ENCODE peak calls at places on chromosomes 4 and X, in ten cellular contexts. J is H9; G is colonic mucosa; U is mesenchymal stem cell; Q is tibial artery; B is tibial nerve; O is heart right ventricle; I is upper lobe of right lung; P is GM23248; F is CD8-positive, alpha-beta memory T cell. T is an unnamed sample. For H3K27me3, the result is how much of the 10 kb centered on the place peaks cover.

GRCh38 chrX:8345473-8345872 is 119.2 kb upstream of the VCX3B start:
- DNase-seq in O (no peak), B (no peak), U (no peak), Q (no peak), G (no peak), J (no peak), P (no peak), F (no peak), I (no peak), T (no peak)

GRCh38 chrX:153413731-153414130 is 2.5 kb downstream of the ZFP92 start:
- DNase-seq in O (no peak), U (no peak), B (no peak), Q (no peak), P (no peak), I (no peak), J (no peak), G (no peak), F (no peak), T (no peak)

GRCh38 chr4:182569561-182569960 is 326.4 kb downstream of the TENM3 start:
- DNase-seq in U (no peak), G (no peak), O (no peak), P (no peak), F (no peak), I (no peak), J (no peak), B (no peak), Q (no peak), T (no peak)

GRCh38 chrX:56130436-56130835 is 101.7 kb upstream of the KLF8 start:
- DNase-seq in P (no peak), I (no peak), O (no peak), U (no peak), Q (no peak), J (no peak), G (no peak), F (no peak), B (no peak), T (no peak)

GRCh38 chr4:106095408-106095807 is 200.1 kb downstream of the NPNT start:
- DNase-seq in J (no peak), Q (no peak), G (no peak), O (no peak), F (no peak), U (peak), P (no peak), I (no peak), B (no peak), T (no peak)

GRCh38 chr4:41331224-41331623 is 74.5 kb downstream of the UCHL1 start:
- DNase-seq in G (no peak), P (no peak), I (no peak), O (no peak), Q (no peak), U (peak), B (no peak), F (no peak), J (no peak), T (no peak)

GRCh38 chrX:153632612-153632980 is 14.4 kb upstream of the DUSP9 start:
- DNase-seq in J (no peak), F (no peak), I (no peak), Q (no peak), P (no peak), B (no peak), G (no peak), U (no peak), O (no peak), T (no peak)

GRCh38 chrX:80285131-80285773 is 135.0 kb upstream of the TENT5D start:
- DNase-seq in U (peak), F (no peak), G (peak), P (peak), Q (no peak), B (no peak), O (no peak), I (no peak), J (peak), T (peak)

GRCh38 chr4:173494013-173494970 is 35.7 kb downstream of the HAND2 start:
- DNase-seq in F (peak), U (peak), B (peak), J (peak), G (peak), P (peak), O (peak), Q (peak), I (peak), T (peak)

GRCh38 chr4:13322681-13323101 is 161.4 kb downstream of the RAB28 start:
- DNase-seq in Q (no peak), O (no peak), I (no peak), P (peak), B (no peak), G (no peak), U (peak), F (no peak), J (no peak), T (no peak)

GRCh38 chr4:1232661-1233621 is 16.0 kb downstream of the CTBP1 start:
- DNase-seq in Q (no peak), O (peak), G (no peak), F (no peak), U (peak), J (no peak), I (no peak), P (no peak), B (no peak), T (no peak)

GRCh38 chr4:1402516-1403101 is 3.6 kb downstream of the NKX1-1 start:
- DNase-seq in I (peak), G (no peak), O (no peak), J (peak), U (no peak), F (no peak), B (no peak), Q (no peak), P (peak), T (no peak)

GRCh38 chrX:39971760-39972159 is 126.0 kb downstream of the BCOR start:
- DNase-seq in J (no peak), B (no peak), O (no peak), U (no peak), G (no peak), I (no peak), Q (no peak), P (no peak), F (no peak), T (no peak)

GRCh38 chr4:6454112-6454910 is 18.1 kb downstream of the PPP2R2C start:
- DNase-seq in I (no peak), J (no peak), B (no peak), U (no peak), Q (no peak), P (no peak), G (no peak), O (no peak), F (no peak), T (no peak)

GRCh38 chr4:124526760-124527159 is 185.8 kb downstream of the ANKRD50 start:
- DNase-seq in Q (no peak), P (no peak), O (no peak), J (no peak), G (no peak), B (no peak), I (no peak), F (no peak), U (peak), T (no peak)

GRCh38 chr4:124527364-124527763 is 185.2 kb downstream of the ANKRD50 start:
- DNase-seq in P (no peak), B (no peak), I (no peak), G (no peak), J (no peak), F (no peak), O (no peak), U (no peak), Q (no peak), T (no peak)

GRCh38 chr4:124534133-124534532 is 178.4 kb downstream of the ANKRD50 start:
- DNase-seq in F (no peak), J (no peak), I (no peak), P (no peak), G (no peak), Q (no peak), B (no peak), U (no peak), O (no peak), T (no peak)

GRCh38 chr4:124529131-124529530 is 183.4 kb downstream of the ANKRD50 start:
- DNase-seq in G (no peak), Q (no peak), P (peak), O (no peak), F (no peak), U (no peak), I (no peak), B (no peak), J (no peak), T (no peak)

GRCh38 chr4:124530464-124531077 is 182.0 kb downstream of the ANKRD50 start:
- DNase-seq in B (no peak), I (no peak), F (no peak), U (peak), J (no peak), Q (no peak), O (no peak), G (no peak), P (peak), T (no peak)
- H3K27me3 ChIP-seq in B (under half), I (under half), F (under half), U (under half), J (under half), Q (under half), O (under half), G (under half), P (under half), T (under half)

DNA sequence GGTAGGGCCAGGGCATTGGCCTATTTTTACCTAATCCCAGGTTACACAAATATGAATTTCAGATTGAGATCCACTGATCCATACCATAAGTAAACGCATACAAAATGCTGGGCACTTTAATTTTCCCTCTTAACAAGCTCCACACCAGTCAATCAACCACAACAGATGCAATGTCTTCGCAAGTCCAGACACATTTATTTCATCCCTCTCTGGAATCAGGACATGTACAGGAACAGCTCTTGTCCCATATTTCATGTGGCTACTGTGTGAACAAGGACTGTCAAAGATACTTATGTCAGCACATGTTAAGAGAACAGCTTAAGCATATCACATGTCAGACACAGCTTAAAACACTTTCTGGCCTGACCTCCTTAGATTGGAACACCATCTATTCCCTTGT is 145.9 kb downstream of the PPP3CA start:
- DNase-seq in B (no peak), Q (no peak), G (no peak), P (no peak), I (no peak), J (no peak), F (no peak), O (no peak), U (peak), T (no peak)
- H3K27ac ChIP-seq in B (no peak), Q (no peak), G (no peak), P (peak), I (no peak), J (no peak), F (no peak), O (peak), U (no peak), T (no peak)

GRCh38 chr4:38672247-38673071 is 8.5 kb downstream of the KLF3 start:
- DNase-seq in I (no peak), G (peak), U (no peak), J (peak), B (no peak), P (no peak), F (no peak), O (no peak), Q (no peak), T (no peak)

GRCh38 chr4:38675167-38676121 is 11.4 kb downstream of the KLF3 start:
- DNase-seq in B (peak), I (no peak), G (peak), O (no peak), Q (peak), P (peak), J (peak), U (peak), F (peak), T (peak)

GRCh38 chr4:38671594-38671943 is 7.6 kb downstream of the KLF3 start:
- DNase-seq in I (no peak), J (no peak), Q (no peak), B (no peak), U (no peak), F (no peak), G (no peak), P (no peak), O (no peak), T (peak)

GRCh38 chr4:38674206-38675144 is 10.5 kb downstream of the KLF3 start:
- DNase-seq in G (peak), F (no peak), I (no peak), Q (no peak), J (no peak), U (peak), P (peak), B (no peak), O (no peak), T (no peak)

DNA sequence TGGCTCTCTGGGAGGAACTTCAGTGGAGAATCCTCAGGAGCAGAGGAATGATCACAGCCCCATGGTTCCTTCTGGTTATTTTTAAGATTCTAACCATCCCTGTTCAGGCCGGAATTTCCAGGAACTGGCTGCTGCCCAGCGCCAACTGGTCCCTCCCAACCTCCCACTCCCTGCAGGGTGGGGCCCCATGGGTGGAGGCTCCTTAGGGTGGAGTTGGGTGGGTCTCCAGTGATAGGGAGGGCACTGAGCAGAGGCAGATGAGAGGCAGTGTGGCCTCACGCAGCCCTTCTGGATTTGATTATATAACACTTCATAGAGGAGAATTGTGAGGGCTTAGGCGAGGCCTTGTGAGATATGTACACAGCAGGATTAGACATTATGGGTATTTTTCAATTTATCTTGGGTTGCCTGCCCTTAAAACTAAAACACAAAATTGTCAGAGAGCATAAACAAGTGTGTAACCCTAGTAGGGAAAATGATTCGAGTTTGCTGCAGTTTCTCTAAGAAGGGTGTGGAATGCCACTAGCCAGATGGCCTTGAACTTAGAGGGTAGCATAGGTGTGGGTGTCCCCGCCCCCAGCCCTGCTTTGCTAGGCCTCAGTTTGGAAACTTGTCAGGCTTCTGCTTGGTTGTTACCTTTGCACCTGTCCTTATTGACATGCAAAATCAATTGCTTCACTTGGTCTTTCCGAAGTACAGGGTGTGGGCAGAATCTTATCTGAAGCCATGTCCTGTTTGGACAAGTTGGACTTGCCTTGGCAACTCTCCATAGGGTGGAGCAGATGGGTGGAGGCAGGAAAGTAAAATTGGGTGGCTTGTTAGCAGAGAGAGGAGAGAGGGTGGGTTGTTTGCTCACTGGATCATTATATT is 9.3 kb downstream of the KLF3 start:
- DNase-seq in B (peak), O (peak), F (no peak), J (peak), U (no peak), P (peak), I (peak), Q (no peak), G (peak), T (no peak)
- H3K27me3 ChIP-seq in B (under half), O (under half), F (under half), J (under half), U (under half), P (under half), I (under half), Q (under half), G (under half), T (under half)

GRCh38 chr4:85152490-85152889 is 186.0 kb upstream of the WDFY3 start:
- DNase-seq in G (no peak), Q (no peak), U (no peak), B (no peak), F (no peak), I (no peak), P (no peak), O (no peak), J (no peak), T (no peak)
- H3K27ac ChIP-seq in G (no peak), Q (no peak), U (no peak), B (no peak), F (no peak), I (no peak), P (no peak), O (no peak), J (no peak), T (no peak)

GRCh38 chr4:73943555-73943954 is 38.3 kb downstream of the PF4 start:
- DNase-seq in P (no peak), B (no peak), J (no peak), F (no peak), I (no peak), O (no peak), Q (no peak), U (no peak), G (no peak), T (no peak)
- H3K27me3 ChIP-seq in P (under half), B (under half), J (half or more), F (under half), I (under half), O (half or more), Q (under half), U (under half), G (under half), T (under half)

GRCh38 chr4:147078875-147079658 is 133.4 kb upstream of the TTC29 start:
- DNase-seq in G (no peak), U (no peak), F (no peak), I (no peak), Q (no peak), P (peak), B (no peak), J (no peak), O (peak), T (no peak)
- H3K27ac ChIP-seq in G (no peak), U (no peak), F (no peak), I (no peak), Q (peak), P (no peak), B (no peak), J (no peak), O (peak), T (no peak)